ENCODE peak calls at places on chromosomes 2 and 18, in six cellular contexts. One of them, this sample, is unnamed.

GRCh38 chr2:164725542-164725941 is 104.3 kb upstream of the GRB14 start:
- DNase-seq in IMR-90: no peak
- DNase-seq in heart left ventricle: no peak
- DNase-seq in ovary: no peak
- DNase-seq in prostate gland: no peak
- DNase-seq in K562: no peak
- DNase-seq in this sample: no peak

GRCh38 chr2:121596221-121597080 is 52.8 kb downstream of the CLASP1 start:
- DNase-seq in IMR-90: peak; percentile 57
- DNase-seq in heart left ventricle: no peak
- DNase-seq in ovary: peak; percentile 29
- DNase-seq in prostate gland: peak; percentile 32
- DNase-seq in K562: peak; percentile 84
- DNase-seq in this sample: peak; percentile 22

GRCh38 chr2:54394392-54394791 is 61.7 kb upstream of the SPTBN1 start:
- DNase-seq in IMR-90: no peak
- DNase-seq in heart left ventricle: no peak
- DNase-seq in ovary: no peak
- DNase-seq in prostate gland: no peak
- DNase-seq in K562: no peak
- DNase-seq in this sample: no peak

GRCh38 chr2:217075225-217075802 is 215.4 kb upstream of the TNP1 start:
- DNase-seq in IMR-90: peak; percentile 69
- DNase-seq in heart left ventricle: peak; percentile 80
- DNase-seq in ovary: peak; percentile 85
- DNase-seq in prostate gland: no peak
- DNase-seq in K562: peak; percentile 45
- DNase-seq in this sample: no peak

GRCh38 chr18:33114749-33115148 is 325.8 kb downstream of the CCDC178 start:
- DNase-seq in IMR-90: no peak
- DNase-seq in heart left ventricle: no peak
- DNase-seq in ovary: no peak
- DNase-seq in prostate gland: no peak
- DNase-seq in K562: no peak
- DNase-seq in this sample: no peak

GRCh38 chr2:65530547-65531320 is 98.3 kb upstream of the SPRED2 start:
- DNase-seq in IMR-90: peak; percentile 50
- DNase-seq in heart left ventricle: no peak
- DNase-seq in ovary: no peak
- DNase-seq in prostate gland: no peak
- DNase-seq in K562: no peak
- DNase-seq in this sample: no peak

GRCh38 chr18:60146220-60146960 is 226.2 kb downstream of the MC4R start:
- DNase-seq in IMR-90: no peak
- DNase-seq in heart left ventricle: no peak
- DNase-seq in ovary: no peak
- DNase-seq in prostate gland: no peak
- DNase-seq in K562: peak; percentile 3
- DNase-seq in this sample: no peak

GRCh38 chr2:219251656-219252055 is 1.4 kb upstream of the TUBA4B start:
- DNase-seq in IMR-90: no peak
- DNase-seq in heart left ventricle: no peak
- DNase-seq in ovary: no peak
- DNase-seq in prostate gland: no peak
- DNase-seq in K562: no peak
- DNase-seq in this sample: no peak

GRCh38 chr2:83014462-83014861 is 1444.6 kb downstream of the SUCLG1 start:
- DNase-seq in IMR-90: no peak
- DNase-seq in heart left ventricle: no peak
- DNase-seq in ovary: no peak
- DNase-seq in prostate gland: no peak
- DNase-seq in K562: no peak
- DNase-seq in this sample: no peak

GRCh38 chr18:69626643-69627242 is 226.1 kb downstream of the DOK6 start:
- DNase-seq in IMR-90: peak; percentile 4
- DNase-seq in heart left ventricle: no peak
- DNase-seq in ovary: no peak
- DNase-seq in prostate gland: no peak
- DNase-seq in K562: no peak
- DNase-seq in this sample: no peak

GRCh38 chr2:58039170-58039611 is 7.4 kb upstream of the VRK2 start:
- DNase-seq in IMR-90: peak; percentile 75
- DNase-seq in heart left ventricle: no peak
- DNase-seq in ovary: no peak
- DNase-seq in prostate gland: no peak
- DNase-seq in K562: peak; percentile 33
- DNase-seq in this sample: no peak

GRCh38 chr2:4674007-4674406 is 970.6 kb downstream of the DCDC2C start:
- DNase-seq in IMR-90: no peak
- DNase-seq in heart left ventricle: no peak
- DNase-seq in ovary: no peak
- DNase-seq in prostate gland: no peak
- DNase-seq in K562: no peak
- DNase-seq in this sample: no peak

GRCh38 chr2:240400319-240401161 is 34.9 kb upstream of the GPC1 start:
- DNase-seq in IMR-90: no peak
- DNase-seq in heart left ventricle: no peak
- DNase-seq in ovary: no peak
- DNase-seq in prostate gland: no peak
- DNase-seq in K562: no peak
- DNase-seq in this sample: no peak

GRCh38 chr2:44087037-44087713 is 81.5 kb upstream of the PPM1B start:
- DNase-seq in IMR-90: peak; percentile 61
- DNase-seq in heart left ventricle: peak; percentile 80
- DNase-seq in ovary: peak; percentile 84
- DNase-seq in prostate gland: peak; percentile 79
- DNase-seq in K562: peak; percentile 86
- DNase-seq in this sample: peak; percentile 89

GRCh38 chr2:30424231-30424630 is 22.8 kb upstream of the LCLAT1 start:
- DNase-seq in IMR-90: no peak
- DNase-seq in heart left ventricle: no peak
- DNase-seq in ovary: no peak
- DNase-seq in prostate gland: no peak
- DNase-seq in K562: no peak
- DNase-seq in this sample: no peak

GRCh38 chr18:79818631-79819030 is 20.9 kb downstream of the KCNG2 start:
- DNase-seq in IMR-90: no peak
- DNase-seq in heart left ventricle: no peak
- DNase-seq in ovary: no peak
- DNase-seq in prostate gland: no peak
- DNase-seq in K562: no peak
- DNase-seq in this sample: no peak

GRCh38 chr2:217510790-217511291 is 492.0 kb downstream of the TNS1 start:
- DNase-seq in IMR-90: peak; percentile 93
- DNase-seq in heart left ventricle: peak; percentile 39
- DNase-seq in ovary: peak; percentile 79
- DNase-seq in prostate gland: peak; percentile 64
- DNase-seq in K562: peak; percentile 63
- DNase-seq in this sample: peak; percentile 81

GRCh38 chr18:74963820-74964446 is 245.0 kb downstream of the PTGR3 start:
- DNase-seq in IMR-90: peak; percentile 56
- DNase-seq in heart left ventricle: peak; percentile 40
- DNase-seq in ovary: no peak
- DNase-seq in prostate gland: no peak
- DNase-seq in K562: peak; percentile 13
- DNase-seq in this sample: peak; percentile 53

GRCh38 chr2:241235859-241236593 is 47.5 kb downstream of the ANO7 start:
- DNase-seq in IMR-90: no peak
- DNase-seq in heart left ventricle: no peak
- DNase-seq in ovary: no peak
- DNase-seq in prostate gland: no peak
- DNase-seq in K562: no peak
- DNase-seq in this sample: no peak

GRCh38 chr2:780002-780401 is 102.8 kb upstream of the TMEM18 start:
- DNase-seq in IMR-90: no peak
- DNase-seq in heart left ventricle: no peak
- DNase-seq in ovary: no peak
- DNase-seq in prostate gland: no peak
- DNase-seq in K562: no peak
- DNase-seq in this sample: no peak

GRCh38 chr2:207113403-207113802 is 52.3 kb downstream of the KLF7 start:
- DNase-seq in IMR-90: no peak
- DNase-seq in heart left ventricle: no peak
- DNase-seq in ovary: no peak
- DNase-seq in prostate gland: no peak
- DNase-seq in K562: peak; percentile 9
- DNase-seq in this sample: no peak

GRCh38 chr2:33236457-33236856 is 240.0 kb upstream of the RASGRP3 start:
- DNase-seq in IMR-90: peak; percentile 84
- DNase-seq in heart left ventricle: no peak
- DNase-seq in ovary: no peak
- DNase-seq in prostate gland: no peak
- DNase-seq in K562: no peak
- DNase-seq in this sample: no peak

GRCh38 chr18:66971951-66972350 is 368.1 kb upstream of the CDH19 start:
- DNase-seq in IMR-90: no peak
- DNase-seq in heart left ventricle: no peak
- DNase-seq in ovary: no peak
- DNase-seq in prostate gland: no peak
- DNase-seq in K562: no peak
- DNase-seq in this sample: no peak

GRCh38 chr2:166112193-166112605 is 15.6 kb downstream of the SCN1A start:
- DNase-seq in IMR-90: peak; percentile 66
- DNase-seq in heart left ventricle: no peak
- DNase-seq in ovary: no peak
- DNase-seq in prostate gland: no peak
- DNase-seq in K562: no peak
- DNase-seq in this sample: no peak

GRCh38 chr2:97355176-97355575 is 234.5 kb downstream of the ANKRD36B start:
- DNase-seq in IMR-90: no peak
- DNase-seq in heart left ventricle: no peak
- DNase-seq in ovary: no peak
- DNase-seq in prostate gland: no peak
- DNase-seq in K562: no peak
- DNase-seq in this sample: no peak

GRCh38 chr18:10453885-10454772 is at the start of gene APCDD1:
- DNase-seq in IMR-90: no peak
- DNase-seq in heart left ventricle: peak; percentile 72
- DNase-seq in ovary: peak; percentile 88
- DNase-seq in prostate gland: peak; percentile 70
- DNase-seq in K562: no peak
- DNase-seq in this sample: peak; percentile 75

GRCh38 chr2:46547223-46548102 is 68.1 kb downstream of the TMEM247 start:
- DNase-seq in IMR-90: no peak
- DNase-seq in heart left ventricle: peak; percentile 67
- DNase-seq in ovary: no peak
- DNase-seq in prostate gland: no peak
- DNase-seq in K562: no peak
- DNase-seq in this sample: no peak

GRCh38 chr2:46550686-46551404 is 71.5 kb downstream of the TMEM247 start:
- DNase-seq in IMR-90: no peak
- DNase-seq in heart left ventricle: no peak
- DNase-seq in ovary: no peak
- DNase-seq in prostate gland: no peak
- DNase-seq in K562: no peak
- DNase-seq in this sample: no peak

GRCh38 chr2:46549159-46549902 is 70.0 kb downstream of the TMEM247 start:
- DNase-seq in IMR-90: no peak
- DNase-seq in heart left ventricle: no peak
- DNase-seq in ovary: no peak
- DNase-seq in prostate gland: no peak
- DNase-seq in K562: no peak
- DNase-seq in this sample: no peak

GRCh38 chr2:46548103-46548486 is 68.7 kb downstream of the TMEM247 start:
- DNase-seq in IMR-90: no peak
- DNase-seq in heart left ventricle: peak; percentile 59
- DNase-seq in ovary: no peak
- DNase-seq in prostate gland: no peak
- DNase-seq in K562: no peak
- DNase-seq in this sample: no peak

GRCh38 chr2:46548521-46549144 is 69.3 kb downstream of the TMEM247 start:
- DNase-seq in IMR-90: no peak
- DNase-seq in heart left ventricle: no peak
- DNase-seq in ovary: no peak
- DNase-seq in prostate gland: no peak
- DNase-seq in K562: no peak
- DNase-seq in this sample: no peak
- H3K4me1 ChIP-seq in IMR-90: peaks cover 3% of the 10 kb centered on the region
- H3K4me1 ChIP-seq in heart left ventricle: peaks cover 95% of the 10 kb centered on the region
- H3K4me1 ChIP-seq in ovary: peaks cover 11% of the 10 kb centered on the region
- H3K4me1 ChIP-seq in prostate gland: no peaks in the 10 kb centered on the region
- H3K4me1 ChIP-seq in K562: peaks cover 17% of the 10 kb centered on the region
- H3K4me1 ChIP-seq in this sample: peaks cover 24% of the 10 kb centered on the region

GRCh38 chr2:14634223-14634884 is 1.8 kb downstream of the LRATD1 start:
- DNase-seq in IMR-90: peak; percentile 54
- DNase-seq in heart left ventricle: peak; percentile 79
- DNase-seq in ovary: peak; percentile 82
- DNase-seq in prostate gland: peak; percentile 92
- DNase-seq in K562: peak; percentile 55
- DNase-seq in this sample: peak; percentile 89
- TF ChIP-seq POLR2A in IMR-90: no peak
- TF ChIP-seq POLR2A in heart left ventricle: no peak
- TF ChIP-seq POLR2A in ovary: no peak
- TF ChIP-seq POLR2A in prostate gland: peak; percentile 41
- TF ChIP-seq POLR2A in K562: no peak
- TF ChIP-seq POLR2A in this sample: no peak

GRCh38 chr18:73807551-73808192 is 340.0 kb downstream of the FBXO15 start:
- DNase-seq in IMR-90: no peak
- DNase-seq in heart left ventricle: no peak
- DNase-seq in ovary: no peak
- DNase-seq in prostate gland: no peak
- DNase-seq in K562: no peak
- DNase-seq in this sample: no peak

GRCh38 chr18:73812423-73812822 is 335.2 kb downstream of the FBXO15 start:
- DNase-seq in IMR-90: no peak
- DNase-seq in heart left ventricle: no peak
- DNase-seq in ovary: no peak
- DNase-seq in prostate gland: no peak
- DNase-seq in K562: no peak
- DNase-seq in this sample: no peak
- H3K4me1 ChIP-seq in IMR-90: no peaks in the 10 kb centered on the region
- H3K4me1 ChIP-seq in heart left ventricle: no peaks in the 10 kb centered on the region
- H3K4me1 ChIP-seq in ovary: no peaks in the 10 kb centered on the region
- H3K4me1 ChIP-seq in prostate gland: no peaks in the 10 kb centered on the region
- H3K4me1 ChIP-seq in K562: no peaks in the 10 kb centered on the region
- H3K4me1 ChIP-seq in this sample: no peaks in the 10 kb centered on the region

GRCh38 chr2:156190532-156190931 is 142.0 kb downstream of the NR4A2 start:
- DNase-seq in IMR-90: no peak
- DNase-seq in heart left ventricle: no peak
- DNase-seq in ovary: no peak
- DNase-seq in prostate gland: no peak
- DNase-seq in K562: no peak
- DNase-seq in this sample: no peak

GRCh38 chr2:156192468-156192867 is 140.1 kb downstream of the NR4A2 start:
- DNase-seq in IMR-90: no peak
- DNase-seq in heart left ventricle: no peak
- DNase-seq in ovary: no peak
- DNase-seq in prostate gland: no peak
- DNase-seq in K562: no peak
- DNase-seq in this sample: no peak

GRCh38 chr2:156199588-156199987 is 132.9 kb downstream of the NR4A2 start:
- DNase-seq in IMR-90: no peak
- DNase-seq in heart left ventricle: no peak
- DNase-seq in ovary: no peak
- DNase-seq in prostate gland: no peak
- DNase-seq in K562: no peak
- DNase-seq in this sample: no peak

GRCh38 chr2:156191547-156191946 is 141.0 kb downstream of the NR4A2 start:
- DNase-seq in IMR-90: no peak
- DNase-seq in heart left ventricle: no peak
- DNase-seq in ovary: no peak
- DNase-seq in prostate gland: no peak
- DNase-seq in K562: no peak
- DNase-seq in this sample: peak; percentile 9

GRCh38 chr2:156196031-156196430 is 136.5 kb downstream of the NR4A2 start:
- DNase-seq in IMR-90: no peak
- DNase-seq in heart left ventricle: no peak
- DNase-seq in ovary: no peak
- DNase-seq in prostate gland: no peak
- DNase-seq in K562: no peak
- DNase-seq in this sample: no peak
- TF ChIP-seq POLR2A in IMR-90: no peak
- TF ChIP-seq POLR2A in heart left ventricle: no peak
- TF ChIP-seq POLR2A in ovary: no peak
- TF ChIP-seq POLR2A in prostate gland: no peak
- TF ChIP-seq POLR2A in K562: no peak
- TF ChIP-seq POLR2A in this sample: no peak

This sample was measured in thyroid gland.